ENCODE peak calls at places on chromosomes 16 and 17, in nine cellular contexts. T, L, Y, X, N, F, Q, S and G are unnamed samples.

GRCh38 chr16:66650707-66651473 is 45.7 kb downstream of the CMTM4 start:
- DNase-seq in N (peak), X (peak), F (peak), Q (peak), Y (peak), S (peak), T (peak), L (peak), G (peak)

GRCh38 chr16:69523571-69523970 is 42.2 kb upstream of the NFAT5 start:
- DNase-seq in S (no peak), X (no peak), Y (no peak), N (no peak), T (no peak), Q (no peak), L (no peak), F (no peak), G (no peak)

GRCh38 chr16:3479654-3480216 is 15.6 kb downstream of the C16orf90 start:
- DNase-seq in X (no peak), Q (no peak), L (no peak), S (no peak), F (no peak), Y (no peak), N (no peak), T (peak), G (no peak)

GRCh38 chr17:31674305-31674704 is 184.7 kb downstream of the COPRS start:
- DNase-seq in F (peak), Y (peak), Q (no peak), S (no peak), L (peak), T (no peak), N (no peak), X (no peak), G (peak)

GRCh38 chr17:41976142-41976768 is 9.7 kb downstream of the CNP start:
- DNase-seq in F (no peak), L (peak), S (no peak), X (no peak), Q (no peak), N (no peak), T (peak), Y (no peak), G (peak)

GRCh38 chr17:55299890-55300289 is 35.1 kb downstream of the HLF start:
- DNase-seq in X (no peak), S (no peak), N (no peak), T (no peak), L (no peak), F (no peak), Y (no peak), Q (no peak), G (no peak)

GRCh38 chr16:70736454-70737376 is 50.9 kb upstream of the MTSS2 start:
- DNase-seq in N (no peak), S (no peak), Y (no peak), F (peak), T (peak), Q (no peak), L (peak), X (no peak), G (no peak)

GRCh38 chr17:35766903-35767510 is 6.3 kb downstream of the C17orf50 start:
- DNase-seq in X (no peak), N (peak), Q (no peak), F (peak), Y (peak), L (peak), S (no peak), T (peak), G (peak)

GRCh38 chr17:58513391-58513912 is 986 bp downstream of the MTMR4 start:
- DNase-seq in F (no peak), Y (no peak), Q (no peak), N (no peak), T (peak), X (no peak), S (no peak), L (no peak), G (no peak)

GRCh38 chr16:19210175-19210924 is 42.3 kb downstream of the SYT17 start:
- DNase-seq in F (peak), X (no peak), N (no peak), Y (no peak), T (peak), S (no peak), Q (no peak), L (peak), G (no peak)

GRCh38 chr16:3439637-3440036 is 3.7 kb downstream of the ZNF597 start:
- DNase-seq in Q (no peak), X (no peak), S (no peak), F (no peak), Y (no peak), L (no peak), N (no peak), T (no peak), G (no peak)

GRCh38 chr16:3548859-3549258 is 28.3 kb downstream of the NLRC3 start:
- DNase-seq in S (no peak), T (no peak), Q (no peak), L (no peak), Y (no peak), X (no peak), N (no peak), F (no peak), G (no peak)

GRCh38 chr17:64499805-64500486 is 3.1 kb upstream of the POLG2 start:
- DNase-seq in F (no peak), T (no peak), X (no peak), L (peak), N (peak), Q (no peak), Y (no peak), S (no peak), G (no peak)
- H3K4me3 ChIP-seq in F (no peak), T (no peak), X (no peak), L (no peak), N (no peak), Q (no peak), Y (no peak), S (no peak), G (no peak)

GRCh38 chr17:48500435-48501426 is 30.1 kb downstream of the HOXB1 start:
- DNase-seq in F (peak), Q (no peak), N (peak), X (no peak), S (no peak), T (peak), L (no peak), Y (peak), G (peak)
- TF ChIP-seq CTCF in F (no peak), Q (no peak), N (peak), X (no peak), S (no peak), T (peak), L (no peak), Y (no peak), G (peak)

GRCh38 chr17:40552806-40553693 is 12.2 kb downstream of the CCR7 start:
- DNase-seq in F (no peak), L (peak), X (no peak), Y (no peak), N (no peak), T (no peak), S (peak), Q (no peak), G (no peak)

GRCh38 chr17:40550608-40551007 is 14.7 kb downstream of the CCR7 start:
- DNase-seq in Y (peak), T (no peak), N (no peak), L (peak), Q (peak), X (no peak), F (peak), S (peak), G (peak)

GRCh38 chr17:40551874-40552768 is 13.2 kb downstream of the CCR7 start:
- DNase-seq in L (peak), F (peak), X (no peak), Y (peak), S (peak), T (peak), N (no peak), Q (no peak), G (peak)

GRCh38 chr17:40548982-40549680 is 16.1 kb downstream of the CCR7 start:
- DNase-seq in T (no peak), X (peak), S (peak), Q (no peak), L (peak), Y (peak), F (peak), N (no peak), G (peak)

GRCh38 chr17:40551091-40551873 is 14.0 kb downstream of the CCR7 start:
- DNase-seq in T (no peak), L (peak), X (peak), S (peak), Q (no peak), F (peak), N (no peak), Y (peak), G (peak)
- H3K4me3 ChIP-seq in T (no peak), L (peak), X (no peak), S (no peak), Q (no peak), F (peak), N (no peak), Y (no peak), G (no peak)

DNA sequence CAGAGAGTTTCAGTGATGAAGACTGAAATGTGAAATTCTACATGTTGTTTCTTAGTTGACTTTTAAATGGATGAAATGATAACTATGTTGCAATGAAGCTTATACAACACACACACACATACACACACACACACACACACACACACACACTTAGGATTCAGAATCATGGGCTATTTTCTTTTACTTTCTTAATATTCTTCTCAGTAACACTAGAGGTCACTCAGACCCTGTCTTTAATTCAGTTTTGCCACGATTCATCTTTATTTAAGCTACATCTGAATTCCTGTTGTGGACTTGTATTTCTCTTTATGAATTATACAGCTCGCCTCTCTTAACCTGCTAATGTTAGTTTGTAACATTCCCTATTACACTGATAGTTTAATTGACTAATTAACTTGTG is 109.6 kb upstream of the GOT2 start:
- DNase-seq in S (no peak), X (no peak), Y (peak), Q (no peak), F (peak), T (peak), L (peak), N (peak), G (peak)
- TF ChIP-seq CTCF in S (no peak), X (peak), Y (no peak), Q (peak), F (peak), T (peak), L (peak), N (no peak), G (no peak)

GRCh38 chr17:29614345-29615047 is 8.2 kb downstream of the CORO6 start:
- DNase-seq in L (no peak), X (no peak), Q (no peak), S (no peak), N (no peak), Y (no peak), T (no peak), F (no peak), G (no peak)
- H3K4me3 ChIP-seq in L (no peak), X (peak), Q (no peak), S (no peak), N (no peak), Y (no peak), T (no peak), F (no peak), G (no peak)

GRCh38 chr16:85917012-85917411 is 18.1 kb downstream of the IRF8 start:
- DNase-seq in L (no peak), F (no peak), Q (peak), S (no peak), Y (no peak), N (no peak), X (no peak), T (no peak), G (no peak)
- TF ChIP-seq CTCF in L (no peak), F (no peak), Q (no peak), S (no peak), Y (no peak), N (peak), X (no peak), T (peak), G (no peak)

DNA sequence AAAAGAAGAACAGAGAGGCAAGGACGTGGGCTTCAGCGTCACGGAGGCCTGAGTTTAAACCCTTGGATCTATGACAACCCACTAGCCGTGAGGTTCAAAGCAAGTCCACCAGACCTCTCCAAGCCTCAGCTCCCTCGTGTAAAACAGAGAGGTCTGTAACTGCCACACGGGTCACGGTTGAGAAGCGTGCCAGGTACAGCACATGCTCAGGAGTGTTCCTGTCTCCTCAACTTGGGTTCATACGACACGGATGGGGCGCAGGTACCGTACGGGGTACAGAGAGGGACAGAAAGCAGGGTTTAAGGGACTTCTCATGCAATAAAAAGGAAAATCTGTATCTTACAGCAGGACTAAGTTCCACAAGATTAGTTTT is 91.7 kb downstream of the NXN start:
- DNase-seq in F (no peak), T (no peak), X (no peak), S (no peak), N (no peak), L (no peak), Q (no peak), Y (no peak), G (no peak)
- H3K4me3 ChIP-seq in F (no peak), T (no peak), X (no peak), S (no peak), N (no peak), L (no peak), Q (no peak), Y (no peak), G (no peak)

GRCh38 chr16:4839942-4840341 is 7.1 kb downstream of the GLYR1 start:
- DNase-seq in S (no peak), Y (no peak), L (peak), Q (no peak), F (no peak), T (no peak), N (no peak), X (no peak), G (no peak)
- TF ChIP-seq CTCF in S (no peak), Y (no peak), L (no peak), Q (no peak), F (no peak), T (no peak), N (no peak), X (no peak), G (no peak)

DNA sequence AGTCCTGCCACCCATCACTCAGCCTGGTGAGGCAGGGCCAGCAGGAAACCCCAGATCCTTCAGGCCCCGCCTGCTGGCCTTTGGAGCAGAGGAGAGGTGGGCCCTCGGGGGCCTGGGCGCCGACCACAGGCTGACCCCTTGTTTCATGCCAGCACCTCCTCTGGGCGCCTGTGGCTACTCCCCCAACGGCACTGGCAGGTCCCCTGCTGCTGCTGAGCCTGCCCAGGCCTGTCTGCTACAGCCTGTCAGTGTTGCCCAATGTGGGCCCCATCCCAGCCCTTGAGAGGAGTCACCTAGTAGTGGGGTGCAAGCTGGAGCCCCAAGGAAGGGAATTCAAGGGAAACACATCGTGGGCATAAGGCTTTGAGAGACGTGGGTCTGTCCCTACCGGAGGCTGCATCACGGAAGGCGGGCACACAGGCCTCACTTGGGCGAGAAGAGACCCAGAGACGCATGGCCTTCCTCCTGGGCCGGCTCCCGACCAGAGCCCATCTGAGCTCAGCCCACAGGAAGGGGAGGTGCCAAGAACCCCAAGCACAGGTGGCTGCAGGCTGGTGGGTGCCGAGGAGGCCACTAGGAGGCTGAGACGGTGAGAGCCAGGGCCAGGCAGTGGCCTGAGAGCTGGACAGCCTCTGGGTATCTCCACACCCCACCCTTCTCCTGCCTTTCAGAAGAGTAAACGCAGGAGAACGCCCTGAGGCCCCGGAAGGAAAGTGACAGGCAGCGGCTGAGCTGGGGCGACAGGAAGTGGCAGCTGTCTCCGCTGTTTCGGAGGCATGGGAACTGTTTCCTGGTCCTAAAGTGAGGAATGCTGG is 8.1 kb upstream of the FASN start:
- DNase-seq in Y (peak), F (peak), L (no peak), S (no peak), X (no peak), Q (peak), N (peak), T (peak), G (no peak)
- H3K4me3 ChIP-seq in Y (no peak), F (no peak), L (no peak), S (no peak), X (no peak), Q (peak), N (no peak), T (peak), G (no peak)